ENCODE peak calls at places on chromosomes 13 and 19, in seven cellular contexts. I, K, O, D, X, Q and J are unnamed samples.

GRCh38 chr13:108305655-108306054 is 36.1 kb downstream of the TNFSF13B start:
- DNase-seq in I (no peak), K (no peak), O (no peak), D (no peak), X (no peak), Q (no peak), J (no peak)

GRCh38 chr13:41960195-41960699 is 662 bp downstream of the VWA8 start:
- DNase-seq in I (no peak), K (no peak), O (peak; percentile 5), D (peak; percentile 73), X (peak; percentile 41), Q (peak; percentile 9), J (peak; percentile 5)

GRCh38 chr13:111565400-111565799 is 245.0 kb downstream of the TEX29 start:
- DNase-seq in I (no peak), K (no peak), O (no peak), D (no peak), X (no peak), Q (no peak), J (no peak)

GRCh38 chr19:32174386-32175113 is 170.9 kb upstream of the ZNF507 start:
- DNase-seq in I (no peak), K (no peak), O (no peak), D (no peak), X (no peak), Q (no peak), J (no peak)

GRCh38 chr19:10800488-10800887 is 35.5 kb downstream of the TMED1 start:
- DNase-seq in I (no peak), K (no peak), O (no peak), D (no peak), X (peak; percentile 47), Q (no peak), J (no peak)

GRCh38 chr13:109874444-109874920 is 88.1 kb upstream of the IRS2 start:
- DNase-seq in I (no peak), K (no peak), O (no peak), D (no peak), X (no peak), Q (no peak), J (no peak)

GRCh38 chr19:58543826-58544590 is at the start of gene TRIM28:
- DNase-seq in I (peak; percentile 100), K (peak; percentile 99), O (peak; percentile 99), D (peak; percentile 99), X (peak; percentile 100), Q (peak; percentile 100), J (peak; percentile 99)

GRCh38 chr13:73372691-73373627 is 314.2 kb downstream of the KLF5 start:
- DNase-seq in I (no peak), K (no peak), O (no peak), D (no peak), X (no peak), Q (no peak), J (no peak)

GRCh38 chr13:42574011-42574410 is at the start of gene TNFSF11:
- DNase-seq in I (peak; percentile 59), K (peak; percentile 13), O (no peak), D (peak; percentile 85), X (peak; percentile 33), Q (peak; percentile 25), J (no peak)

GRCh38 chr13:27789495-27790303 is 2.6 kb upstream of the GSX1 start:
- DNase-seq in I (no peak), K (no peak), O (no peak), D (peak; percentile 66), X (no peak), Q (peak; percentile 42), J (no peak)

DNA sequence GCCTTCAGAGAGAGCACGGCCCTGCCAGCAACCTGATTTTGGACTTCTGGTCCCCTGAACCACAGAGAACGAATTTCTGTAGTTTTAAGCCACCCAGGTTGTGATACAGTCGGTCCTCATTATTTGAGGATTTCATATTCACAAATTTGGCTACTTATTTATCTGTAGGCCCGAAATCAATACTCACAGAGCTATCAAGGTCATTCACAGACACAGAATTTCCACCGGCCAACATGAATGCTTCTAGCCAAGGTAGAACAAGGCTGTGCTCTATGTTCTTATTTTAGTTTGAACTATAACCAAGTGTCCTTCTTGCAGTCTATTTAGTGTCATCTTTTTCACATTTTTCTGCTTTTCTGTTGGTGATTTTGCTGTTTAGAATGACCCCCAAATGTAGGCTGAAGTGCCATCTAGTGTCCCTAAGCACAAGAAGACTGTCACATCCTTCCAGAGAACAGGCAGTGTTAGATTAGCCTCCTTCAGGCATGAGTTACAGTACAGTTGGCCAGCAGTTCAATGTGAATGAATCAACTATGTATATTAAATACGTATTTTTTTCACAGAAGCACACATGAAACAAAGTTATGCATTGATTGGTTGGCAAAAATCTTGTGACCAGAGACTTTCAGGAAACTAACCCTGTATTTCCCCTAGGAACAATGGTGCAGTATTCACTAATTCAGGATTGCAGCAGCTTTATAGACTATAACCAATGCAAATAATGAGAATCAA is 63.5 kb downstream of the C13orf42 start:
- DNase-seq in I (no peak), K (no peak), O (no peak), D (peak; percentile 14), X (no peak), Q (no peak), J (no peak)
- TF ChIP-seq CTCF in I (peak; percentile 4), K (no peak), O (no peak), D (peak; percentile 41), X (no peak), Q (no peak), J (no peak)

GRCh38 chr13:19767966-19768365 is 14.8 kb downstream of the PSPC1 start:
- DNase-seq in I (no peak), K (no peak), O (no peak), D (peak; percentile 17), X (no peak), Q (no peak), J (no peak)

GRCh38 chr13:19759669-19760068 is 23.1 kb downstream of the PSPC1 start:
- DNase-seq in I (no peak), K (no peak), O (no peak), D (no peak), X (no peak), Q (no peak), J (peak; percentile 19)

GRCh38 chr13:19766637-19767036 is 16.1 kb downstream of the PSPC1 start:
- DNase-seq in I (no peak), K (no peak), O (no peak), D (peak; percentile 55), X (no peak), Q (no peak), J (no peak)

GRCh38 chr13:19763618-19764017 is 19.1 kb downstream of the PSPC1 start:
- DNase-seq in I (no peak), K (no peak), O (no peak), D (no peak), X (no peak), Q (no peak), J (no peak)

GRCh38 chr13:19764237-19764636 is 18.5 kb downstream of the PSPC1 start:
- DNase-seq in I (no peak), K (no peak), O (no peak), D (no peak), X (no peak), Q (no peak), J (no peak)
- TF ChIP-seq CTCF in I (no peak), K (no peak), O (no peak), D (no peak), X (no peak), Q (no peak), J (no peak)

DNA sequence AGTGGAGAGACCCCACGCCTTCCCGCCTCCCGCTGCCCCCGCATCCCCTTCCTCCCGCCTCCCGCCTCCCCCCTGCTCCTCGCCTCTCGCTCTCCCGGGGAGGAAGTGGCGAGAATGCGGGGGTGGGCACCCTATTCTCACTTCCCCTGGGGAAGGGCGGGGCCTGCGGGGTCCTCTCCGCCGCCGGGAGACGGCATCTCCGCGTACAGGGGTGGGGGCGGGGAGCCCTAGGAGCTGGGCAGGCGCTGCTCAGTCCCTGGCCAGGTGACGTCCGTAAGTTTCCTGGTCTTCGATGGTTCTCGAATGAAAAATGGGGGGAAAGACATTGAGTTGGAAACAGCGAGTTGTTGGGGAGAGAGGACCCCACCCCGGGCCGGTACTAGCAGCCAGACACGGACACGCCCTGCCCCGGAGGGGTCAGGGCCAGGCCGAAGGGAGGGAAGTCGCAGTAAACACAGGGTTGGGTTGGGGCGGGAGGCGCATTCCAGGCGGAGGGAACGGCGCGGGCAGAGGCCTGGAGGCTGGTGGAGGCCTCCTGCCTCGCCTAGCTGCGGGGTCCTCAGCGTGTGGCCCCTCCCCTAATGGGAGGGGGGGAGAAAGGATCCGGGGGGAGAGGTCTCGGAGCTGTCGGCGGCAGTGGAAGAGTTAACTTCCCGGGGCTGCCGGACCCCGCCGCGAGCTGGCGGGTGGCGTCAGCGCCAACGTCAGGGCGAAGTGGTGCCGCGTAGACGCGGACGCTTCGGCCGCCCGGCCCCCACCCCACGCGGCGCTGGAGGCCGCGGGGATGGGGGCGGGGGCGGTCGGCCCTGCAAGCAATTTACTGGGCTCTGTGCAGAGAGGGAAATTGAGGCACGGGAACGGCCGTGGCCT is 10.4 kb upstream of the JUND start:
- DNase-seq in I (peak; percentile 91), K (peak; percentile 90), O (no peak), D (peak; percentile 92), X (peak; percentile 93), Q (peak; percentile 73), J (no peak)
- TF ChIP-seq CTCF in I (no peak), K (no peak), O (no peak), D (no peak), X (no peak), Q (no peak), J (no peak)

GRCh38 chr19:18058208-18059009 is 28.3 kb downstream of the IL12RB1 start:
- DNase-seq in I (peak; percentile 91), K (peak; percentile 80), O (peak; percentile 36), D (peak; percentile 94), X (peak; percentile 86), Q (peak; percentile 90), J (peak; percentile 55)

GRCh38 chr19:18057557-18057956 is 29.2 kb downstream of the IL12RB1 start:
- DNase-seq in I (no peak), K (peak; percentile 47), O (no peak), D (no peak), X (peak; percentile 49), Q (no peak), J (no peak)

GRCh38 chr19:18053571-18054219 is 33.0 kb downstream of the IL12RB1 start:
- DNase-seq in I (no peak), K (no peak), O (no peak), D (no peak), X (peak; percentile 29), Q (no peak), J (peak; percentile 56)

GRCh38 chr19:18059297-18059696 is 27.4 kb downstream of the IL12RB1 start:
- DNase-seq in I (no peak), K (no peak), O (no peak), D (no peak), X (no peak), Q (no peak), J (no peak)

DNA sequence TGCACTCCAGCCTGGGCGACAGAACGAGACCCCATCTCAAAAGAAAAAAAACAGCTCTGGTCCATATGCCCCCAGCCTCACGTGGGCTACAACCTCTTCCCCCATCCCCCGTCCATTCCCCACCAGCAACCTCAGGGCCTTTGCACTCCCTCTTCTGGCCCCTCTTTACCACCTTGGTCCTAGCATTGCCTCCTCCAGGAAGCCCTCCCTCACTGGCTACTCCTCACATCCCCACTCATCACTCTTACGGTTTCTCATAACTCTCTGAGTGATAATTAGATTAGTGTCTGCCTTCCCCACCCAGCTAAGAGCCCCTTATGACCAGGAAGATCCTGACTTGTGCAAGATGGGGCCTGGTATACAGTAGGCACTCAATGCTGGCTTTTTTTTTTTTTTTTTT is 30.8 kb downstream of the IL12RB1 start:
- DNase-seq in I (no peak), K (no peak), O (no peak), D (no peak), X (no peak), Q (no peak), J (no peak)
- TF ChIP-seq CTCF in I (no peak), K (no peak), O (no peak), D (no peak), X (no peak), Q (no peak), J (no peak)